ENCODE peak calls at places on chromosomes 6 and 20, in six cellular contexts. G is fibroblast of pulmonary artery; C is GM20000; S is NCI-H510A; Z is activated CD4-positive, CD25-positive, alpha-beta regulatory T cell; Q is substantia nigra. O is an unnamed sample.

GRCh38 chr6:108610270-108610839 is 49.6 kb downstream of the FOXO3 start:
- DNase-seq in G (no peak), Z (no peak), S (no peak), C (no peak), Q (no peak), O (no peak)

GRCh38 chr6:37920667-37921066 is 101.1 kb downstream of the ZFAND3 start:
- DNase-seq in Z (no peak), Q (no peak), G (no peak), C (no peak), S (peak), O (no peak)

GRCh38 chr20:58852559-58853271 is at the start of gene GNAS:
- DNase-seq in Q (peak), Z (no peak), C (peak), G (peak), S (no peak), O (no peak)

GRCh38 chr6:28809947-28810654 is 113.7 kb downstream of the TRIM27 start:
- DNase-seq in Z (no peak), C (no peak), Q (no peak), S (no peak), G (no peak), O (no peak)

GRCh38 chr6:49551126-49551865 is 828 bp downstream of the C6orf141 start:
- DNase-seq in C (peak), G (no peak), Z (no peak), S (peak), Q (no peak), O (no peak)

GRCh38 chr6:25953733-25954132 is 8.9 kb upstream of the TRIM38 start:
- DNase-seq in Z (no peak), Q (no peak), G (no peak), C (no peak), S (no peak), O (no peak)

GRCh38 chr6:87848616-87849015 is 146.6 kb upstream of the AKIRIN2 start:
- DNase-seq in Z (no peak), C (no peak), S (no peak), G (peak), Q (no peak), O (peak)

GRCh38 chr6:170439366-170440351 is 113.4 kb downstream of the PSMB1 start:
- DNase-seq in S (no peak), C (no peak), G (no peak), Z (no peak), Q (no peak), O (no peak)

GRCh38 chr6:135522975-135523692 is 25.6 kb upstream of the AHI1 start:
- DNase-seq in C (no peak), S (no peak), Q (no peak), G (peak), Z (no peak), O (no peak)

GRCh38 chr20:309841-310644 is 12.7 kb downstream of the ZCCHC3 start:
- DNase-seq in C (peak), Z (peak), G (peak), Q (peak), S (peak), O (peak)

GRCh38 chr6:106223300-106223930 is 102.1 kb downstream of the ATG5 start:
- DNase-seq in S (no peak), C (peak), Z (peak), G (peak), Q (peak), O (peak)

GRCh38 chr6:112938656-112939055 is 591.5 kb downstream of the RFPL4B start:
- DNase-seq in Q (no peak), C (no peak), S (no peak), G (peak), Z (no peak), O (no peak)

GRCh38 chr6:40957616-40958492 is 81.2 kb downstream of the UNC5CL start:
- DNase-seq in Q (no peak), G (peak), Z (no peak), S (no peak), C (no peak), O (no peak)

GRCh38 chr6:157666721-157667120 is 156.3 kb upstream of the SNX9 start:
- DNase-seq in S (no peak), G (no peak), Z (no peak), Q (no peak), C (no peak), O (no peak)

GRCh38 chr6:30720738-30721197 is 616 bp downstream of the TUBB start:
- DNase-seq in Q (peak), G (peak), S (peak), Z (peak), C (peak), O (peak)

GRCh38 chr6:165834613-165835259 is 171.7 kb upstream of the PDE10A start:
- DNase-seq in G (peak), S (peak), Z (no peak), C (no peak), Q (no peak), O (no peak)

GRCh38 chr6:34237722-34238506 is 1.2 kb downstream of the HMGA1 start:
- DNase-seq in S (peak), C (peak), Z (peak), Q (no peak), G (no peak), O (peak)

GRCh38 chr20:52749020-52749419 is 223.1 kb upstream of the TSHZ2 start:
- DNase-seq in G (no peak), Q (no peak), S (no peak), C (no peak), Z (no peak), O (no peak)

GRCh38 chr6:170260686-170261085 is 30.2 kb downstream of the DLL1 start:
- DNase-seq in Q (no peak), S (no peak), Z (no peak), C (no peak), G (no peak), O (no peak)

GRCh38 chr6:156507106-156507505 is 270.1 kb upstream of the ARID1B start:
- DNase-seq in Z (no peak), S (no peak), Q (no peak), G (no peak), C (no peak), O (no peak)

GRCh38 chr6:87396595-87397392 is 11.0 kb upstream of the CFAP206 start:
- DNase-seq in G (no peak), C (peak), S (peak), Q (no peak), Z (no peak), O (no peak)

O was measured in SJCRH30.